ENCODE peak calls at places on chromosomes 7 and 10, in nine cellular contexts. T is D341Med; Y is H7; E is fibroblast of gingiva; M is hepatocyte; H is WTC11; I is CD4-positive, alpha-beta T cell; N is activated T-helper 9 cell treated with anti-CD3 and anti-CD28 coated beads, Interleukin-2, amount 50 U/mL, for 16 hours; Z is stimulated activated CD4-positive, alpha-beta T cell treated with anti-CD3 and anti-CD28 coated beads, Interleukin-1b, Interleukin-23, amount 100 ng/mL, for 4 hours. J is an unnamed sample.

GRCh38 chr7:127905491-127906330 is 125.5 kb downstream of the LRRC4 start:
- DNase-seq in T (no peak), Y (no peak), E (peak), M (no peak), H (no peak), I (no peak), N (no peak), Z (no peak), J (no peak)

GRCh38 chr7:8442814-8443304 is 9.4 kb downstream of the NXPH1 start:
- DNase-seq in T (peak), Y (peak), E (no peak), M (peak), H (peak), I (no peak), N (no peak), Z (peak), J (peak)

GRCh38 chr7:97075928-97076327 is 41.6 kb upstream of the SDHAF3 start:
- DNase-seq in T (no peak), Y (no peak), E (no peak), M (no peak), H (no peak), I (no peak), N (no peak), Z (no peak), J (no peak)

GRCh38 chr7:3243680-3244079 is 57.4 kb upstream of the SDK1 start:
- DNase-seq in T (no peak), Y (no peak), E (no peak), M (no peak), H (no peak), I (no peak), N (no peak), Z (no peak), J (no peak)

GRCh38 chr7:39341083-39341482 is 225.1 kb upstream of the YAE1 start:
- DNase-seq in T (no peak), Y (no peak), E (no peak), M (no peak), H (no peak), I (no peak), N (no peak), Z (no peak), J (no peak)

GRCh38 chr10:84375011-84375410 is 46.6 kb downstream of the CCSER2 start:
- DNase-seq in T (peak), Y (no peak), E (peak), M (peak), H (peak), I (no peak), N (no peak), Z (no peak), J (peak)

GRCh38 chr7:1397491-1398327 is 61.6 kb downstream of the MICALL2 start:
- DNase-seq in T (no peak), Y (peak), E (peak), M (no peak), H (no peak), I (no peak), N (no peak), Z (no peak), J (no peak)

GRCh38 chr7:116524609-116525297 is at the start of gene CAV1:
- DNase-seq in T (peak), Y (peak), E (peak), M (peak), H (peak), I (peak), N (no peak), Z (no peak), J (peak)

GRCh38 chr10:35377050-35377723 is 40.9 kb downstream of the CCNY start:
- DNase-seq in T (no peak), Y (no peak), E (no peak), M (no peak), H (no peak), I (no peak), N (no peak), Z (no peak), J (no peak)

GRCh38 chr7:99990417-99990816 is 14.6 kb upstream of the AZGP1 start:
- DNase-seq in T (no peak), Y (peak), E (no peak), M (no peak), H (no peak), I (no peak), N (no peak), Z (no peak), J (peak)

GRCh38 chr7:113298501-113298900 is 180.1 kb upstream of the SMIM30 start:
- DNase-seq in T (no peak), Y (no peak), E (no peak), M (no peak), H (no peak), I (no peak), N (no peak), Z (no peak), J (no peak)

GRCh38 chr7:117216436-117217069 is 106.3 kb downstream of the WNT2 start:
- DNase-seq in T (no peak), Y (no peak), E (no peak), M (no peak), H (no peak), I (no peak), N (no peak), Z (no peak), J (no peak)

GRCh38 chr7:132451161-132451560 is 125.1 kb downstream of the PLXNA4 start:
- DNase-seq in T (no peak), Y (no peak), E (no peak), M (no peak), H (no peak), I (no peak), N (no peak), Z (no peak), J (no peak)

GRCh38 chr7:610531-611280 is 91.1 kb upstream of the PDGFA start:
- DNase-seq in T (no peak), Y (peak), E (no peak), M (peak), H (no peak), I (no peak), N (no peak), Z (no peak), J (peak)

GRCh38 chr7:11427686-11428273 is 404.2 kb downstream of the THSD7A start:
- DNase-seq in T (peak), Y (peak), E (peak), M (peak), H (no peak), I (no peak), N (no peak), Z (no peak), J (no peak)

GRCh38 chr7:151286148-151286547 is 37.7 kb upstream of the SMARCD3 start:
- DNase-seq in T (no peak), Y (no peak), E (no peak), M (no peak), H (no peak), I (no peak), N (no peak), Z (no peak), J (no peak)

GRCh38 chr10:4260483-4260882 is 475.5 kb upstream of the KLF6 start:
- DNase-seq in T (no peak), Y (no peak), E (peak), M (peak), H (no peak), I (no peak), N (no peak), Z (no peak), J (no peak)

GRCh38 chr7:5766321-5766761 is 15.1 kb downstream of the RNF216 start:
- DNase-seq in T (no peak), Y (no peak), E (peak), M (no peak), H (no peak), I (no peak), N (no peak), Z (no peak), J (no peak)

GRCh38 chr10:6069101-6069931 is 7.1 kb upstream of the IL2RA start:
- DNase-seq in T (no peak), Y (no peak), E (no peak), M (no peak), H (no peak), I (no peak), N (no peak), Z (no peak), J (peak)

GRCh38 chr7:23467731-23468720 is 2.3 kb downstream of the IGF2BP3 start:
- DNase-seq in T (no peak), Y (peak), E (peak), M (peak), H (peak), I (no peak), N (no peak), Z (no peak), J (peak)

GRCh38 chr7:26483843-26484242 is 192.2 kb downstream of the SNX10 start:
- DNase-seq in T (no peak), Y (no peak), E (no peak), M (no peak), H (no peak), I (no peak), N (no peak), Z (no peak), J (no peak)

GRCh38 chr7:81692146-81692905 is 77.5 kb downstream of the HGF start:
- DNase-seq in T (no peak), Y (no peak), E (peak), M (no peak), H (no peak), I (no peak), N (no peak), Z (no peak), J (no peak)

GRCh38 chr7:30472771-30473392 is 5.7 kb downstream of the NOD1 start:
- DNase-seq in T (no peak), Y (no peak), E (peak), M (peak), H (no peak), I (no peak), N (no peak), Z (no peak), J (no peak)

GRCh38 chr10:21724020-21724589 is 190.1 kb downstream of the MLLT10 start:
- DNase-seq in T (no peak), Y (no peak), E (no peak), M (no peak), H (no peak), I (no peak), N (no peak), Z (no peak), J (no peak)

GRCh38 chr7:39613577-39613976 is 9.8 kb upstream of the RALA start:
- DNase-seq in T (no peak), Y (no peak), E (no peak), M (no peak), H (no peak), I (no peak), N (no peak), Z (no peak), J (no peak)

GRCh38 chr7:111753968-111754367 is 191.7 kb upstream of the IMMP2L start:
- DNase-seq in T (no peak), Y (no peak), E (no peak), M (no peak), H (no peak), I (no peak), N (no peak), Z (no peak), J (no peak)

J was measured in retina.